ENCODE peak calls at places on chromosomes 3 and 15, in six cellular contexts. L is astrocyte of the spinal cord; S is AG10803; H is left ventricle myocardium inferior; R is CD8-positive, alpha-beta T cell; G is fibroblast of mammary gland. Q is an unnamed sample.
A peak's percentile ranks its signal among the peaks of the same experiment; 100 is the strongest.

GRCh38 chr3:164222200-164222599 is 856.1 kb downstream of the SI start:
- DNase-seq in L (no peak), S (no peak), H (no peak), R (no peak), G (no peak), Q (no peak)

GRCh38 chr15:75573001-75573400 is 6.1 kb downstream of the PTPN9 start:
- DNase-seq in L (peak; percentile 36), S (peak; percentile 74), H (no peak), R (no peak), G (no peak), Q (peak; percentile 68)

GRCh38 chr3:123188058-123188457 is 13.7 kb upstream of the SEC22A start:
- DNase-seq in L (no peak), S (peak; percentile 27), H (no peak), R (no peak), G (peak; percentile 46), Q (no peak)

GRCh38 chr3:126490619-126491018 is 14.9 kb upstream of the ZXDC start:
- DNase-seq in L (no peak), S (no peak), H (no peak), R (no peak), G (no peak), Q (no peak)

GRCh38 chr15:43930079-43930478 is 103.3 kb downstream of the WDR76 start:
- DNase-seq in L (peak; percentile 77), S (peak; percentile 31), H (no peak), R (no peak), G (no peak), Q (peak; percentile 8)

GRCh38 chr15:31279221-31280036 is 47.2 kb upstream of the KLF13 start:
- DNase-seq in L (no peak), S (no peak), H (no peak), R (no peak), G (no peak), Q (peak; percentile 13)

GRCh38 chr3:70606018-70606417 is 293.6 kb upstream of the MDFIC2 start:
- DNase-seq in L (no peak), S (no peak), H (no peak), R (no peak), G (no peak), Q (no peak)

GRCh38 chr15:85361306-85361705 is 19.1 kb upstream of the AKAP13 start:
- DNase-seq in L (no peak), S (no peak), H (no peak), R (no peak), G (no peak), Q (no peak)

GRCh38 chr3:170634663-170635096 is 48.8 kb upstream of the SLC7A14 start:
- DNase-seq in L (no peak), S (no peak), H (no peak), R (no peak), G (no peak), Q (no peak)

GRCh38 chr3:155737844-155738460 is 6.9 kb downstream of the PLCH1 start:
- DNase-seq in L (no peak), S (no peak), H (no peak), R (no peak), G (no peak), Q (no peak)

GRCh38 chr3:16334909-16335308 is 69.9 kb downstream of the OXNAD1 start:
- DNase-seq in L (peak; percentile 18), S (peak; percentile 98), H (no peak), R (no peak), G (peak; percentile 86), Q (no peak)

GRCh38 chr15:67043939-67044771 is 21.2 kb upstream of the SMAD3 start:
- DNase-seq in L (peak; percentile 60), S (peak; percentile 96), H (no peak), R (no peak), G (peak; percentile 84), Q (peak; percentile 75)

GRCh38 chr15:52112203-52112750 is 298 bp downstream of the BCL2L10 start:
- DNase-seq in L (no peak), S (no peak), H (no peak), R (peak; percentile 48), G (no peak), Q (no peak)

GRCh38 chr3:14768182-14768790 is 50.5 kb upstream of the FGD5 start:
- DNase-seq in L (no peak), S (no peak), H (no peak), R (no peak), G (no peak), Q (no peak)

GRCh38 chr15:40963201-40963600 is 9.9 kb downstream of the CHAC1 start:
- DNase-seq in L (no peak), S (no peak), H (no peak), R (no peak), G (no peak), Q (no peak)

GRCh38 chr3:108838411-108838810 is 15.8 kb downstream of the TRAT1 start:
- DNase-seq in L (no peak), S (no peak), H (no peak), R (no peak), G (no peak), Q (no peak)

GRCh38 chr3:122957707-122958210 is 69.8 kb downstream of the SEMA5B start:
- DNase-seq in L (no peak), S (no peak), H (peak; percentile 65), R (no peak), G (peak; percentile 32), Q (no peak)

GRCh38 chr15:64013179-64014043 is 32.9 kb downstream of the DAPK2 start:
- DNase-seq in L (no peak), S (peak; percentile 47), H (no peak), R (no peak), G (no peak), Q (peak; percentile 78)

GRCh38 chr3:8825153-8825825 is 55.9 kb upstream of the OXTR start:
- DNase-seq in L (no peak), S (no peak), H (no peak), R (no peak), G (no peak), Q (no peak)

GRCh38 chr3:37130984-37131975 is 43.1 kb downstream of the LRRFIP2 start:
- DNase-seq in L (peak; percentile 24), S (no peak), H (no peak), R (no peak), G (no peak), Q (no peak)

DNA sequence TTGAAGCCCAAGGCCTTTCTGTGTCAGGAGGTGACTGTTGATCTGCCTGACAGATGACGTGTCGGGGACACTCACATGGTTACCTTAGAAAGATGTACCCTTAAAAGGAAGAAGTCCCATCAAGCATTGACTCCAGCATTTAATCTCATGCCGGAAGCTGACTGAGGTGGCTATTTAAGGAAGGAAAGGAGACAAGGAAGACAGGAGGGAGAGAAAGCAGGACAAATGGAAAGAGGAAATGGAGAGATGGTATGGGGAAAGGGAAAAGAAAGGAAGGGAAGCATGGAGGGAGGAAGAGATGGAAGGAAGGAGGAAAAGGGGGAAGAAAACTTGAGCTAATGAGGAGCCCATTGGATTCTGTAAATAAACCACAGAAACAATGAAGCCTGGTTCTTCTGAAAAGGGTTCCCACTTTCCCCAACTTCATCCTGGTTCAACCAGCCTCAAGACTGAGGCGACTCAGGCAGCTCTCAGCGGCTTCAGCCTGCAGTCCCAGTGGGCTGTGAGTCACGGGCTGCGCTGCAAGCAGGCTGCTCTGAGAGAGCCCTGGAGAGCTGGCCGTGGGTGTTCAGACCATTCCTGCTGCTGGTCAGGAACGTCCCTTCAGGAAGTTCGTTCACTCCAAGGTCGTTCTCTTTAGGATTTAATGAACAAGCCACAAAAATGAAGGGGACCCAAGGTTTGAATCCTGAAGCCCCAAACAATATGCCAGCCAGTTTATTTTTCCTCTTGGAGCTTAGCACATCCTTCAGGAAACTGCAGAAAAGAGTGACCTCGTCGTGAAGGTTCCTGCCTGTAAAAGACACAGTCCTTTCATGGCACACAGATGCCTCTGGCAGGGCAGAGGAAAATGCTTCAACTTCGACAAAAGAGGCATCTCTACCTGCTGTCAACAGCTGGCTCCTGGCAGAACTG is 69.6 kb upstream of the THBS1 start:
- DNase-seq in L (peak; percentile 82), S (peak; percentile 89), H (peak; percentile 75), R (no peak), G (peak; percentile 93), Q (peak; percentile 84)
- H3K4me3 ChIP-seq in L (no peak overlapping the region), S (peak overlapping the region; percentile 5), H (no peak overlapping the region), R (no peak overlapping the region), G (no peak overlapping the region), Q (no peak overlapping the region)

GRCh38 chr3:160781429-160781828 is 25.4 kb downstream of the PPM1L start:
- DNase-seq in L (no peak), S (no peak), H (no peak), R (no peak), G (no peak), Q (no peak)

GRCh38 chr3:160780246-160780645 is 24.2 kb downstream of the PPM1L start:
- DNase-seq in L (no peak), S (no peak), H (no peak), R (no peak), G (no peak), Q (no peak)

DNA sequence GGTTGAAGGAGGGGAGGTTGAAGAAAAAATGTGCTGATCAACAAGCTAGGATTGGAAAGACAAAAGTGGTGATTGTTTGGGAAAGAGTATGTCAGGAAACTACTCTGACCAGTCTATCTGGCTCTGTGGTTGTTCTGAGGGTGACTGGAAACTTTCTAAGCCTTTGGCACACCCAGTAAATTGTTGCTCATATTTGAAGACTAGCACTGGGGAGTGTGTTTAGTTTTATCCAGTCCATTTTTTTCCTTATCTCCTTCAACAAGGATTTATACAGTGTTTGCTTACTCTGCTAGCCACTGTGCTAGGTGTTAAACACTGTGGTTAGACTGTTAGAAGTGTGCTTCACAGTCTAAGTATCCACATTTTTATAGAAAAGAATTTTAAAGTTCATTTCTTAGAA is 28.8 kb downstream of the PPM1L start:
- DNase-seq in L (no peak), S (no peak), H (no peak), R (no peak), G (no peak), Q (peak; percentile 77)
- H3K4me3 ChIP-seq in L (no peak overlapping the region), S (no peak overlapping the region), H (no peak overlapping the region), R (no peak overlapping the region), G (no peak overlapping the region), Q (no peak overlapping the region)

GRCh38 chr3:149507491-149508324 is 33.2 kb downstream of the TM4SF4 start:
- DNase-seq in L (peak; percentile 45), S (peak; percentile 34), H (no peak), R (no peak), G (no peak), Q (peak; percentile 46)
- H3K4me3 ChIP-seq in L (no peak overlapping the region), S (no peak overlapping the region), H (peak overlapping the region; percentile 11), R (no peak overlapping the region), G (no peak overlapping the region), Q (no peak overlapping the region)

GRCh38 chr15:65354835-65355172 is 23.0 kb downstream of the IGDCC3 start:
- DNase-seq in L (no peak), S (no peak), H (no peak), R (no peak), G (no peak), Q (no peak)

GRCh38 chr15:65355983-65356353 is 21.8 kb downstream of the IGDCC3 start:
- DNase-seq in L (no peak), S (no peak), H (no peak), R (no peak), G (no peak), Q (no peak)

DNA sequence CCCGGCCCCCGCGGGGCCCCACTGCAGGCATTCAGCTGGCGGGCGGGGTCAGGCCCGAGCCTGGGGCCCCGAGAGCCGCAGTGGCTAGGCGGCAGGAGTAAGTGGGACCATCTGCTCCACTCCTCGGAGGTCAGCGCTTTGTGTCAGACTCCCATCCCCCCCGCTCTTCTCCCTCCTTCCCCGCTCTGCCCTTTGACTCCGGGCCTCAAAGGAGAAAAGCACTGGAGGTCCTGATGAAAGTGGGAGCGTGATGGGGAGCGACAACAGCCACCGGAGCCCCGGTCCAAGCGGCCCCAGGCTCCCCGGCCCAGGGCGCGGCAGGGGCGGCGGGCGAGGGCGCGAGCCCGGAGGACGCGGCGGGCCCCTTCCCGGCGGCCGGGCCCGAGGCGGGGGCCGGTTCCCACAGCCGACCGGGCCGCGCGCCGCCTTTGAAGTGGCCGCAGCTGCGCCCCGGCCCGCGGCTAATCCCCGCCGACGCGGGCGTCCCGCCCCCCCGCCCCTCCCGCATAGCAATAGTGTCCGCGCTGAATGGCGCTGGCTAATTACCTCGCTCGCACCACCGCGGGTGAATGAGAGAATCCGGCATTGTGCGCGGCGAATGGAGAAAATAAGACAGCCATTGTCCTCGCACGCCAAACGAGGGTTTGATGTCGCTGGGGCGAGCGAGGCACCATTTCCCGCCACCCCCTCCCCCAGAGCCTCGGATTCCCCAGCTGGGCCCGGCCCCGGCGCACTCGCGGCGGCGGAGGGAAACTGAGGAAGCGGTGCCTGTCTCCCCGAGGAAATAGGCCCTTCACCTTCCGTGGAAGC is 22.4 kb downstream of the IGDCC3 start:
- DNase-seq in L (no peak), S (no peak), H (no peak), R (no peak), G (no peak), Q (no peak)
- H3K4me3 ChIP-seq in L (peak overlapping the region; percentile 28), S (peak overlapping the region; percentile 31), H (peak overlapping the region; percentile 67), R (peak overlapping the region; percentile 27), G (peak overlapping the region; percentile 26), Q (peak overlapping the region; percentile 24)

Q was measured in epithelial cell of esophagus.